ENCODE peak calls at places on chromosomes 3 and 15, in seven cellular contexts. F is lower lobe of right lung, Y is prostate gland, W is stomach, A is ovary, B is breast epithelium, J is hepatocyte. G is an unnamed sample.

GRCh38 chr15:69303337-69304175 is 4.8 kb downstream of the PAQR5 start:
- DNase-seq in F (no peak), Y (no peak), W (no peak), A (no peak), B (no peak), J (no peak), G (no peak)

GRCh38 chr3:72655151-72655551 is 193.1 kb downstream of the SHQ1 start:
- DNase-seq in F (no peak), Y (peak; percentile 22), W (no peak), A (peak; percentile 16), B (no peak), J (no peak), G (no peak)

GRCh38 chr3:132268956-132269355 is 48.3 kb upstream of the ACP3 start:
- DNase-seq in F (no peak), Y (no peak), W (no peak), A (no peak), B (no peak), J (peak; percentile 26), G (no peak)

GRCh38 chr15:60480149-60480548 is 1.2 kb upstream of the ICE2 start:
- DNase-seq in F (no peak), Y (no peak), W (no peak), A (no peak), B (no peak), J (no peak), G (no peak)

GRCh38 chr3:114856867-114857266 is 290.2 kb downstream of the ZBTB20 start:
- DNase-seq in F (no peak), Y (no peak), W (no peak), A (no peak), B (no peak), J (no peak), G (no peak)

GRCh38 chr15:64010719-64011118 is 35.6 kb downstream of the DAPK2 start:
- DNase-seq in F (peak; percentile 69), Y (no peak), W (peak; percentile 72), A (no peak), B (no peak), J (no peak), G (no peak)

GRCh38 chr15:68316061-68316804 is 38.7 kb downstream of the FEM1B start:
- DNase-seq in F (no peak), Y (no peak), W (peak; percentile 26), A (peak; percentile 29), B (peak; percentile 43), J (no peak), G (no peak)

GRCh38 chr15:64095431-64095794 is 369 bp upstream of the SNX1 start:
- DNase-seq in F (no peak), Y (no peak), W (no peak), A (no peak), B (no peak), J (no peak), G (no peak)

GRCh38 chr3:196894557-196895295 is 27.0 kb downstream of the SENP5 start:
- DNase-seq in F (no peak), Y (no peak), W (no peak), A (no peak), B (no peak), J (no peak), G (no peak)

GRCh38 chr3:47414161-47414564 is 33.3 kb downstream of the PTPN23 start:
- DNase-seq in F (no peak), Y (no peak), W (no peak), A (no peak), B (no peak), J (no peak), G (no peak)

GRCh38 chr15:39748276-39748675 is 34.4 kb downstream of the FSIP1 start:
- DNase-seq in F (no peak), Y (no peak), W (no peak), A (no peak), B (no peak), J (no peak), G (no peak)

GRCh38 chr3:140499114-140499757 is 178.6 kb upstream of the TRIM42 start:
- DNase-seq in F (no peak), Y (no peak), W (no peak), A (no peak), B (no peak), J (peak; percentile 45), G (no peak)

GRCh38 chr3:140403559-140403958 is 274.3 kb upstream of the TRIM42 start:
- DNase-seq in F (peak; percentile 90), Y (no peak), W (no peak), A (no peak), B (no peak), J (no peak), G (no peak)

GRCh38 chr3:196868297-196868661 is 559 bp downstream of the SENP5 start:
- DNase-seq in F (peak; percentile 52), Y (peak; percentile 5), W (no peak), A (peak; percentile 23), B (no peak), J (peak; percentile 63), G (no peak)

GRCh38 chr3:126620743-126621142 is 34.2 kb downstream of the TXNRD3 start:
- DNase-seq in F (no peak), Y (no peak), W (no peak), A (no peak), B (no peak), J (no peak), G (no peak)

GRCh38 chr3:153625506-153625905 is 463.5 kb downstream of the RAP2B start:
- DNase-seq in F (no peak), Y (no peak), W (no peak), A (no peak), B (no peak), J (no peak), G (no peak)

GRCh38 chr3:114892117-114892870 is 254.8 kb downstream of the ZBTB20 start:
- DNase-seq in F (no peak), Y (no peak), W (no peak), A (no peak), B (no peak), J (no peak), G (no peak)

GRCh38 chr3:71681224-71681668 is 44.0 kb downstream of the EIF4E3 start:
- DNase-seq in F (peak; percentile 67), Y (peak; percentile 61), W (peak; percentile 57), A (peak; percentile 74), B (peak; percentile 70), J (peak; percentile 74), G (peak; percentile 30)

GRCh38 chr15:42691308-42691707 is 45.6 kb downstream of the CDAN1 start:
- DNase-seq in F (no peak), Y (no peak), W (no peak), A (no peak), B (no peak), J (no peak), G (no peak)

GRCh38 chr3:71504250-71505036 is 79.1 kb downstream of the FOXP1 start:
- DNase-seq in F (no peak), Y (no peak), W (no peak), A (no peak), B (no peak), J (no peak), G (no peak)

DNA sequence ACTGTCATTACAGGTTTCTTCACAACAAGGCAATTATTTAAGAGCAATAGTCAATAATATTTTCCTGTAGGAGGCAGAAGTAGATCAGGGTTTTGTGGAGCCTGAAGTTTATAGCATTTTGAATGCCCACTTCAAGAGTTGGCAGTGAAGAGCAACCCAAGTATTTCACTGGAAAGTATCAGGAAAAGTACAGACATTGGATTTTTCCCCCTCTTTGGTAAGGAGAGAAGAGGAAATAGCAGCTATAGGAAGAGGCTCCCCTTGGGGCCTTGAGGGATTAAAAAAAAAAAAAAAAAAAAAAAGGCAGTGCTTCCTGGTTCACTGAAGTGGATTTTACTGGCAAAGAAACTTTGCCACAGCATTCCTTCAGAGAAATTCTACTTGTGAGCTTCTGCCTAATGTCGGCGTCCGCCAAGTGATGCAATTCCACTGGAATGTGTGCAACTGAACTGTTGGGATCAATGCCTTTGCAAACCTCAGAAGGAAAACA is 5.7 kb upstream of the CNTN6 start:
- DNase-seq in F (peak; percentile 68), Y (peak; percentile 51), W (no peak), A (no peak), B (peak; percentile 53), J (peak; percentile 58), G (no peak)
- TF ChIP-seq CTCF in F (peak; percentile 29), Y (no peak), W (no peak), A (no peak), B (no peak), J (peak; percentile 43), G (no peak)

DNA sequence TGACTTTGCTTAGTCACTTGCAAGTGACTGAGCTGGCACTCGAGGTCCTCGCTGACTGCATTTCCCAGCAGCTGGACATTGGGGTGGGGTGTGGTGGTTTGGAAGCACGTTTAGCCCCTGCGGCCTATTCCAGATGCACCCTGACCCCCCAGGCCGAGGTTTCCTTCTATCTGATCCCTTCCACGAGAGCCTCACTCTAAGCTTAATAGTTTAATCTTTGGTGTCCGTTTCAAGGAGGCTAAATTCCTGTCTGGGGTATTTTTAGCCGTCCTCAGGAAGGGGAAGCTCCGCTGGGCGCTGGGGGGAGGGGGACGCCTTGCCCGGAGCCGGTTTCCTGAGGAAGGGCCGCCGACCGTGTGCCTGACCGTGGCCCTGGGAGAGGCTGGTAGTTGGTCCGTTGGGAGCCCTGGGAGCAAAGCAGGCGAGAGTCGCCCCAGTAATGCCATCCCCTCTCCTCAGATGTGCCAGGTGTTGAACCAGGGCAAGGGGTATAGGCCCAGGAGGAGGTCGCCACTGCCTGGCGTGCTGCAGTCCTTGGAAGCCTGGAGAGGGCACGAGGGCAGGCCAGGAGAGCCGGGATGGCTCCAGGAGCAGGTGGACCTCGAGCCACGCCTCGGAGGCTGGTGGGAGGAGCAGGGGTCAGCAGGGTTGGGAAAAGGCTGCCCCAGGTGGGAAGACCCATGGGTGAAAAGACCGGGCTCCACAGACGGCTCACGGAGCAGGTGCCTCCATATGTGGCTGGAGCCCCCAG is 37.2 kb downstream of the IDH2 start:
- DNase-seq in F (peak; percentile 85), Y (no peak), W (no peak), A (no peak), B (no peak), J (no peak), G (peak; percentile 76)
- H3K4me1 ChIP-seq in F (peaks cover 71% of the 10 kb centered on the region), Y (peaks cover 18% of the 10 kb centered on the region), W (peaks cover 44% of the 10 kb centered on the region), A (peaks cover 8% of the 10 kb centered on the region), B (no peaks in the 10 kb centered on the region), J (peaks cover 11% of the 10 kb centered on the region), G (no peaks in the 10 kb centered on the region)

GRCh38 chr3:185929192-185930151 is 8.3 kb downstream of the TRA2B start:
- DNase-seq in F (no peak), Y (no peak), W (no peak), A (no peak), B (no peak), J (no peak), G (no peak)

GRCh38 chr3:185932213-185932612 is 5.6 kb downstream of the TRA2B start:
- DNase-seq in F (no peak), Y (no peak), W (no peak), A (no peak), B (no peak), J (no peak), G (no peak)

GRCh38 chr3:185933374-185933950 is 4.4 kb downstream of the TRA2B start:
- DNase-seq in F (no peak), Y (no peak), W (no peak), A (no peak), B (no peak), J (no peak), G (no peak)

GRCh38 chr3:185930393-185931107 is 7.3 kb downstream of the TRA2B start:
- DNase-seq in F (no peak), Y (no peak), W (no peak), A (no peak), B (no peak), J (no peak), G (no peak)

GRCh38 chr3:185931777-185932176 is 6.0 kb downstream of the TRA2B start:
- DNase-seq in F (no peak), Y (no peak), W (no peak), A (no peak), B (no peak), J (no peak), G (no peak)
- H3K4me3 ChIP-seq in F (peak overlapping the region; percentile 22), Y (no peak overlapping the region), W (peak overlapping the region; percentile 69), A (peak overlapping the region; percentile 1), B (peak overlapping the region; percentile 99), J (peak overlapping the region; percentile 21), G (no peak overlapping the region)

GRCh38 chr3:123031051-123031450 is 3.5 kb upstream of the SEMA5B start:
- DNase-seq in F (no peak), Y (no peak), W (no peak), A (no peak), B (no peak), J (no peak), G (no peak)
- TF ChIP-seq CTCF in F (no peak), Y (no peak), W (no peak), A (no peak), B (no peak), J (no peak), G (no peak)